ENCODE peak calls at places on chromosomes 11 and 22, in nine cellular contexts. T is HFFc6; P is adipocyte; B is stimulated activated CD4-positive, alpha-beta T cell treated with anti-CD3 and anti-CD28 coated beads, Interleukin-4, amount 100 ng/mL, for 24 hours; M is activated B cell treated with CpG ODN at 0.5 μM for 24 hours; D is memory B cell; R is stomach; H is prostate gland; W is naive thymus-derived CD8-positive, alpha-beta T cell. S is an unnamed sample.

GRCh38 chr11:35418847-35419712 is at the start of gene SLC1A2:
- DNase-seq in D (no peak), R (no peak), M (no peak), B (no peak), H (no peak), T (peak), W (no peak), P (peak), S (no peak)

GRCh38 chr11:123194308-123195181 is 503 bp downstream of the CLMP start:
- DNase-seq in D (no peak), H (no peak), B (no peak), R (no peak), M (no peak), P (peak), W (no peak), T (peak), S (no peak)

GRCh38 chr22:37472418-37473006 is 13.7 kb downstream of the MFNG start:
- DNase-seq in W (peak), M (no peak), R (peak), D (peak), H (no peak), P (peak), T (no peak), B (peak), S (no peak)

GRCh38 chr11:2380807-2381350 is 3.8 kb downstream of the CD81 start:
- DNase-seq in B (no peak), M (no peak), D (peak), R (peak), P (no peak), T (no peak), H (no peak), W (peak), S (peak)

GRCh38 chr11:60951909-60952741 is at the start of gene SLC15A3:
- DNase-seq in R (peak), D (peak), P (peak), W (peak), H (no peak), B (peak), M (peak), T (no peak), S (peak)

GRCh38 chr11:38282718-38283117 is 1684.7 kb upstream of the RAG2 start:
- DNase-seq in D (no peak), T (no peak), P (peak), M (no peak), B (no peak), R (no peak), H (no peak), W (no peak), S (no peak)

GRCh38 chr11:96794152-96794551 is 404.3 kb downstream of the JRKL start:
- DNase-seq in D (no peak), T (no peak), M (no peak), W (no peak), R (no peak), H (no peak), P (no peak), B (no peak), S (no peak)

GRCh38 chr11:101127699-101128570 is 1.7 kb downstream of the PGR start:
- DNase-seq in H (no peak), M (no peak), T (no peak), R (peak), W (no peak), P (peak), D (peak), B (no peak), S (peak)

GRCh38 chr11:75577198-75577597 is 15.1 kb downstream of the SERPINH1 start:
- DNase-seq in T (peak), H (peak), B (peak), D (no peak), M (no peak), P (peak), R (peak), W (peak), S (peak)

GRCh38 chr11:128045094-128045725 is 542.1 kb downstream of the ETS1 start:
- DNase-seq in P (no peak), W (no peak), B (no peak), D (no peak), M (no peak), R (no peak), T (no peak), H (no peak), S (no peak)

GRCh38 chr11:118973985-118974384 is 2.4 kb downstream of the FOXR1 start:
- DNase-seq in B (no peak), W (no peak), P (no peak), T (no peak), H (no peak), D (no peak), M (no peak), R (no peak), S (no peak)